ENCODE peak calls at places on chromosomes 1 and 21, in eight cellular contexts. A, Q, E, T, B, P, Z and H are unnamed samples.

GRCh38 chr1:28229089-28229488 is 3.7 kb downstream of the DNAJC8 start:
- DNase-seq in P (no peak), E (no peak), T (no peak), B (no peak), Z (no peak), Q (no peak), A (no peak), H (no peak)

GRCh38 chr1:94055459-94056122 is 65.4 kb downstream of the ABCA4 start:
- DNase-seq in Z (no peak), E (no peak), P (no peak), Q (no peak), A (no peak), B (no peak), T (no peak), H (no peak)

GRCh38 chr1:172107261-172107820 is 266.0 kb downstream of the DNM3 start:
- DNase-seq in A (no peak), P (no peak), Z (no peak), Q (no peak), T (no peak), E (no peak), B (no peak), H (no peak)

GRCh38 chr1:35707253-35708178 is 11.2 kb downstream of the C1orf216 start:
- DNase-seq in Q (peak; percentile 65), E (peak; percentile 68), Z (no peak), T (no peak), B (peak; percentile 30), P (no peak), A (no peak), H (peak; percentile 74)

GRCh38 chr1:46603481-46603857 is 599 bp downstream of the MKNK1 start:
- DNase-seq in A (no peak), B (no peak), T (no peak), E (no peak), P (no peak), Z (no peak), Q (no peak), H (no peak)

GRCh38 chr1:29835486-29836273 is 599.4 kb downstream of the PTPRU start:
- DNase-seq in Q (no peak), T (no peak), E (no peak), P (no peak), B (no peak), A (no peak), Z (peak; percentile 67), H (no peak)

GRCh38 chr1:216883518-216883917 is 160.3 kb upstream of the ESRRG start:
- DNase-seq in A (no peak), E (no peak), T (no peak), B (no peak), Q (no peak), P (no peak), Z (no peak), H (no peak)

GRCh38 chr1:19483691-19484090 is 1.6 kb downstream of the CAPZB start:
- DNase-seq in P (no peak), Q (no peak), B (no peak), Z (no peak), T (no peak), E (no peak), A (no peak), H (no peak)

GRCh38 chr1:173451981-173452380 is 25.2 kb upstream of the PRDX6 start:
- DNase-seq in A (no peak), Z (no peak), E (peak; percentile 45), T (no peak), B (no peak), P (no peak), Q (no peak), H (no peak)

GRCh38 chr1:203625623-203626189 is 926 bp upstream of the ATP2B4 start:
- DNase-seq in T (no peak), Z (no peak), P (peak; percentile 60), A (peak; percentile 58), B (no peak), Q (peak; percentile 53), E (peak; percentile 22), H (no peak)

GRCh38 chr1:224448428-224449017 is 13.9 kb upstream of the WDR26 start:
- DNase-seq in A (no peak), Q (no peak), E (no peak), B (no peak), Z (no peak), T (no peak), P (no peak), H (no peak)

GRCh38 chr1:109796484-109797305 is 33.0 kb upstream of the EPS8L3 start:
- DNase-seq in Z (no peak), A (no peak), E (no peak), P (peak; percentile 30), B (no peak), Q (no peak), T (no peak), H (no peak)

GRCh38 chr1:203813581-203814341 is 18.3 kb downstream of the ZBED6 start:
- DNase-seq in E (no peak), A (no peak), Q (no peak), T (no peak), Z (no peak), P (no peak), B (no peak), H (no peak)

GRCh38 chr1:108533351-108534083 is 26.4 kb upstream of the EEIG2 start:
- DNase-seq in Q (no peak), T (no peak), P (no peak), A (no peak), B (peak; percentile 36), Z (no peak), E (no peak), H (no peak)

GRCh38 chr1:202005958-202006357 is 4.4 kb upstream of the ELF3 start:
- DNase-seq in Z (no peak), P (no peak), A (peak; percentile 61), T (no peak), B (no peak), E (no peak), Q (no peak), H (no peak)

GRCh38 chr1:14113841-14114567 is 414.0 kb downstream of the PRDM2 start:
- DNase-seq in B (no peak), A (peak; percentile 16), P (no peak), T (peak; percentile 68), Q (peak; percentile 79), E (no peak), Z (no peak), H (no peak)

GRCh38 chr1:179706339-179706941 is 36.7 kb upstream of the FAM163A start:
- DNase-seq in Q (peak; percentile 65), A (peak; percentile 68), E (peak; percentile 61), Z (no peak), P (peak; percentile 31), T (no peak), B (peak; percentile 40), H (no peak)

GRCh38 chr21:46060596-46061061 is 37.3 kb upstream of the COL6A2 start:
- DNase-seq in T (peak; percentile 70), A (peak; percentile 48), Z (no peak), B (peak; percentile 31), E (no peak), Q (no peak), P (peak; percentile 93), H (peak; percentile 94)

GRCh38 chr1:152018537-152018936 is 18.3 kb downstream of the S100A11 start:
- DNase-seq in Z (no peak), E (no peak), P (no peak), B (peak; percentile 49), Q (no peak), T (no peak), A (peak; percentile 42), H (no peak)

GRCh38 chr21:33650929-33651505 is 8.7 kb downstream of the ITSN1 start:
- DNase-seq in E (no peak), A (no peak), P (no peak), Q (no peak), T (no peak), Z (no peak), B (no peak), H (no peak)

GRCh38 chr1:179143332-179143731 is 61.5 kb downstream of the TOR3A start:
- DNase-seq in A (peak; percentile 71), P (no peak), T (no peak), Q (no peak), E (no peak), B (no peak), Z (no peak), H (no peak)

GRCh38 chr1:224921354-224921753 is 8.1 kb upstream of the DNAH14 start:
- DNase-seq in Z (no peak), T (no peak), A (no peak), B (no peak), P (no peak), Q (no peak), E (no peak), H (no peak)

GRCh38 chr1:239218296-239218695 is 168.1 kb upstream of the CHRM3 start:
- DNase-seq in E (no peak), B (no peak), Q (no peak), P (no peak), T (no peak), A (no peak), Z (no peak), H (no peak)

GRCh38 chr1:178973671-178974091 is 52.0 kb upstream of the FAM20B start:
- DNase-seq in B (no peak), P (no peak), Q (peak; percentile 51), Z (no peak), A (no peak), T (no peak), E (peak; percentile 74), H (no peak)

GRCh38 chr1:154550070-154550469 is 8.4 kb downstream of the UBE2Q1 start:
- DNase-seq in B (no peak), T (no peak), E (no peak), Z (no peak), A (no peak), P (no peak), Q (no peak), H (no peak)

GRCh38 chr1:30190481-30191153 is 532.8 kb downstream of the MATN1 start:
- DNase-seq in A (no peak), E (no peak), Z (no peak), Q (peak; percentile 65), P (no peak), B (no peak), T (no peak), H (no peak)

GRCh38 chr1:77406661-77407060 is 124.8 kb downstream of the AK5 start:
- DNase-seq in Z (no peak), E (no peak), B (no peak), Q (no peak), P (no peak), T (no peak), A (peak; percentile 11), H (no peak)

GRCh38 chr1:234554157-234554477 is 55.9 kb downstream of the IRF2BP2 start:
- DNase-seq in Z (no peak), E (no peak), T (no peak), B (no peak), P (peak; percentile 10), Q (no peak), A (no peak), H (no peak)

GRCh38 chr1:153349363-153350340 is 1.0 kb upstream of the PGLYRP4 start:
- DNase-seq in A (no peak), P (no peak), E (no peak), Z (peak; percentile 82), Q (no peak), T (no peak), B (no peak), H (no peak)

GRCh38 chr21:45102391-45102932 is 28.1 kb downstream of the ADARB1 start:
- DNase-seq in Q (no peak), Z (no peak), A (peak; percentile 59), B (no peak), T (no peak), E (no peak), P (no peak), H (no peak)

GRCh38 chr1:161115132-161115711 is 2.6 kb downstream of the PFDN2 start:
- DNase-seq in A (peak; percentile 83), E (no peak), Z (no peak), Q (no peak), T (no peak), B (no peak), P (no peak), H (no peak)

GRCh38 chr1:230906226-230906625 is 37.9 kb upstream of the C1orf198 start:
- DNase-seq in Z (no peak), B (no peak), E (no peak), P (no peak), Q (no peak), A (no peak), T (no peak), H (no peak)